ENCODE peak calls at places on chromosomes 6 and 20, in five cellular contexts. H is fibroblast of lung, N is GM23248, D is H1, V is keratinocyte. Z is an unnamed sample.
A peak's percentile ranks its signal among the peaks of the same experiment; 100 is the strongest.

GRCh38 chr6:28985396-28986164 is 19.5 kb downstream of the ZNF311 start:
- DNase-seq in H (peak; percentile 99), N (peak; percentile 98), D (peak; percentile 78), V (peak; percentile 92), Z (peak; percentile 97)

GRCh38 chr6:132525866-132526265 is 12.2 kb upstream of the TAAR9 start:
- DNase-seq in H (no peak), N (no peak), D (no peak), V (no peak), Z (no peak)

GRCh38 chr6:16918586-16918985 is 157.3 kb upstream of the ATXN1 start:
- DNase-seq in H (no peak), N (no peak), D (no peak), V (no peak), Z (no peak)

GRCh38 chr20:23596856-23597255 is 8.9 kb downstream of the CST9 start:
- DNase-seq in H (no peak), N (no peak), D (no peak), V (no peak), Z (peak; percentile 36)

GRCh38 chr6:143279385-143279784 is 171.1 kb downstream of the ADAT2 start:
- DNase-seq in H (peak; percentile 15), N (peak; percentile 62), D (no peak), V (no peak), Z (no peak)

GRCh38 chr20:38806855-38807655 is 1.6 kb downstream of the PPP1R16B start:
- DNase-seq in H (no peak), N (no peak), D (peak; percentile 64), V (no peak), Z (no peak)

GRCh38 chr6:156160007-156160787 is 617.0 kb upstream of the ARID1B start:
- DNase-seq in H (no peak), N (no peak), D (no peak), V (no peak), Z (no peak)

GRCh38 chr6:8014947-8015346 is 49.2 kb downstream of the BLOC1S5 start:
- DNase-seq in H (no peak), N (peak; percentile 8), D (no peak), V (no peak), Z (no peak)

GRCh38 chr20:22617160-22617559 is 32.8 kb upstream of the FOXA2 start:
- DNase-seq in H (no peak), N (no peak), D (peak; percentile 27), V (no peak), Z (peak; percentile 82)

GRCh38 chr6:70507166-70507565 is 59.6 kb upstream of the SDHAF4 start:
- DNase-seq in H (no peak), N (no peak), D (no peak), V (no peak), Z (no peak)

GRCh38 chr6:19301980-19302379 is 535.2 kb upstream of the ID4 start:
- DNase-seq in H (peak; percentile 59), N (peak; percentile 85), D (no peak), V (no peak), Z (peak; percentile 82)

GRCh38 chr20:47230811-47231256 is 125.7 kb downstream of the ZMYND8 start:
- DNase-seq in H (no peak), N (peak; percentile 19), D (no peak), V (no peak), Z (no peak)

GRCh38 chr6:135182993-135183531 is 2.0 kb downstream of the MYB start:
- DNase-seq in H (no peak), N (peak; percentile 9), D (peak; percentile 74), V (no peak), Z (peak; percentile 63)

GRCh38 chr20:33552519-33552918 is 62.6 kb downstream of the CBFA2T2 start:
- DNase-seq in H (no peak), N (no peak), D (no peak), V (no peak), Z (no peak)

GRCh38 chr20:34065260-34065659 is 46.8 kb downstream of the EIF2S2 start:
- DNase-seq in H (peak; percentile 62), N (peak; percentile 76), D (no peak), V (no peak), Z (no peak)

GRCh38 chr6:106309766-106310373 is 15.7 kb downstream of the ATG5 start:
- DNase-seq in H (peak; percentile 35), N (peak; percentile 78), D (no peak), V (no peak), Z (no peak)

GRCh38 chr6:137589067-137589848 is 95.1 kb upstream of the OLIG3 start:
- DNase-seq in H (peak; percentile 36), N (peak; percentile 39), D (peak; percentile 65), V (peak; percentile 11), Z (peak; percentile 50)

GRCh38 chr6:18693923-18694322 is 306.8 kb downstream of the RNF144B start:
- DNase-seq in H (no peak), N (no peak), D (no peak), V (no peak), Z (no peak)

GRCh38 chr6:21597706-21598273 is 4.2 kb downstream of the SOX4 start:
- DNase-seq in H (peak; percentile 70), N (peak; percentile 61), D (no peak), V (no peak), Z (no peak)

GRCh38 chr6:123575218-123575617 is 61.5 kb downstream of the TRDN start:
- DNase-seq in H (no peak), N (no peak), D (no peak), V (no peak), Z (no peak)

GRCh38 chr20:10109621-10110020 is 74.8 kb downstream of the ANKEF1 start:
- DNase-seq in H (no peak), N (no peak), D (no peak), V (no peak), Z (no peak)

GRCh38 chr6:252775-253526 is 39.3 kb upstream of the DUSP22 start:
- DNase-seq in H (no peak), N (peak; percentile 24), D (no peak), V (no peak), Z (no peak)

GRCh38 chr6:44071670-44072451 is 55.4 kb downstream of the MRPL14 start:
- DNase-seq in H (peak; percentile 96), N (peak; percentile 95), D (no peak), V (no peak), Z (no peak)

GRCh38 chr6:157287923-157288322 is 35.4 kb downstream of the TMEM242 start:
- DNase-seq in H (no peak), N (no peak), D (no peak), V (no peak), Z (no peak)

GRCh38 chr6:119313937-119314893 is 35.3 kb downstream of the MAN1A1 start:
- DNase-seq in H (no peak), N (no peak), D (no peak), V (no peak), Z (no peak)

GRCh38 chr20:23655551-23656211 is 17.9 kb upstream of the CST3 start:
- DNase-seq in H (no peak), N (peak; percentile 13), D (peak; percentile 50), V (no peak), Z (no peak)

GRCh38 chr20:17840423-17840822 is 128.2 kb downstream of the SNX5 start:
- DNase-seq in H (no peak), N (no peak), D (no peak), V (no peak), Z (no peak)

GRCh38 chr6:7262037-7262461 is 51.0 kb downstream of the SSR1 start:
- DNase-seq in H (no peak), N (no peak), D (peak; percentile 86), V (peak; percentile 9), Z (no peak)

GRCh38 chr6:143940011-143940597 is 68.0 kb downstream of the PLAGL1 start:
- DNase-seq in H (peak; percentile 53), N (peak; percentile 59), D (no peak), V (no peak), Z (peak; percentile 39)

GRCh38 chr6:91198588-91199255 is 611.9 kb upstream of the MAP3K7 start:
- DNase-seq in H (no peak), N (no peak), D (no peak), V (no peak), Z (no peak)

GRCh38 chr6:27775796-27776184 is 136.4 kb downstream of the OR2B2 start:
- DNase-seq in H (no peak), N (peak; percentile 51), D (no peak), V (no peak), Z (no peak)

GRCh38 chr6:54003316-54003715 is 107.9 kb upstream of the MLIP start:
- DNase-seq in H (no peak), N (no peak), D (no peak), V (no peak), Z (no peak)

GRCh38 chr6:16420715-16421461 is 182.5 kb downstream of the GMPR start:
- DNase-seq in H (peak; percentile 93), N (peak; percentile 90), D (no peak), V (no peak), Z (no peak)

GRCh38 chr6:25788305-25788922 is 33.9 kb downstream of the SLC17A4 start:
- DNase-seq in H (peak; percentile 51), N (peak; percentile 70), D (peak; percentile 76), V (no peak), Z (peak; percentile 33)

GRCh38 chr20:64033981-64034493 is 1.9 kb upstream of the C20orf204 start:
- DNase-seq in H (peak; percentile 16), N (no peak), D (no peak), V (no peak), Z (no peak)

GRCh38 chr20:16292227-16292626 is 281.0 kb downstream of the KIF16B start:
- DNase-seq in H (peak; percentile 6), N (peak; percentile 23), D (no peak), V (no peak), Z (no peak)

GRCh38 chr20:9206486-9206885 is 137.6 kb downstream of the PLCB4 start:
- DNase-seq in H (no peak), N (no peak), D (no peak), V (no peak), Z (no peak)

DNA sequence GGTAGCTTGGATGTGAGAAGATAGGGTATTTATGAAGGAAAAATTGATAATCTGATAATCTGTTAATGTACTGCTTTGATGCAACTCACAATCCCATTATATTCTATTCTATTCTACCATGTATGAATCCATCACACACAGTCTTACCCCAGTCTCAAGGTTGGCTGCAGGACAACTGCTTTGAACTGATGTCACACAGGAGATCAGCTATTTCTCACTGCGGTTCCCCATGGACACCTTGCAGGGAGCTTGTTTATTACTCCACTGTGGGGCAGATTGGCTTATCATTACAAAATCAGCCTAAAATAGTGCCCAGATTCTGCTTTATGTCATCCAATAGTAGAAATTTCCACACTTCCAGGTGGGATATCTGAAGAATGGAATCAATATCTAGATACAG is 61.0 kb upstream of the HS3ST5 start:
- DNase-seq in H (no peak), N (no peak), D (no peak), V (no peak), Z (no peak)
- H3K4me1 ChIP-seq in H (no peaks in the 10 kb centered on the region), N (no peaks in the 10 kb centered on the region), D (peaks cover 6% of the 10 kb centered on the region), V (no peaks in the 10 kb centered on the region), Z (no peaks in the 10 kb centered on the region)

GRCh38 chr6:35213161-35213823 is 464 bp upstream of the SCUBE3 start:
- DNase-seq in H (no peak), N (peak; percentile 23), D (no peak), V (no peak), Z (no peak)
- TF ChIP-seq EZH2 in H (peak; percentile 53), N (no peak), D (peak; percentile 63), V (no peak), Z (no peak)

GRCh38 chr20:56234110-56234509 is 14.4 kb upstream of the MC3R start:
- DNase-seq in H (no peak), N (no peak), D (no peak), V (no peak), Z (no peak)
- H3K9me3 ChIP-seq in H (no peaks in the 10 kb centered on the region), N (no peaks in the 10 kb centered on the region), D (peaks cover 57% of the 10 kb centered on the region), V (no peaks in the 10 kb centered on the region), Z (peaks cover 14% of the 10 kb centered on the region)

GRCh38 chr6:32847795-32848194 is 3.9 kb upstream of the PSMB8 start:
- DNase-seq in H (no peak), N (no peak), D (no peak), V (no peak), Z (no peak)
- H3K4me1 ChIP-seq in H (peaks cover 9% of the 10 kb centered on the region), N (peaks cover 5% of the 10 kb centered on the region), D (no peaks in the 10 kb centered on the region), V (peaks cover 15% of the 10 kb centered on the region), Z (peaks cover 14% of the 10 kb centered on the region)